ENCODE peak calls at places on chromosomes 2 and 18, in six cellular contexts. B is K562, D is GM23338, O is HepG2, F is GM12878, R is SK-N-SH. A is an unnamed sample.

GRCh38 chr2:31413876-31414550 is 529 bp downstream of the XDH start:
- DNase-seq in B (peak), D (peak), O (no peak), F (no peak), R (peak), A (no peak)

GRCh38 chr2:197806317-197806633 is 1.9 kb downstream of the PLCL1 start:
- DNase-seq in B (no peak), D (no peak), O (no peak), F (no peak), R (no peak), A (no peak)

GRCh38 chr2:140918426-140918825 is 1212.4 kb downstream of the LRP1B start:
- DNase-seq in B (no peak), D (no peak), O (no peak), F (no peak), R (no peak), A (no peak)

GRCh38 chr2:134110532-134110931 is 143.3 kb upstream of the MGAT5 start:
- DNase-seq in B (no peak), D (no peak), O (no peak), F (no peak), R (no peak), A (no peak)

GRCh38 chr18:73879771-73880170 is 267.9 kb downstream of the FBXO15 start:
- DNase-seq in B (no peak), D (no peak), O (no peak), F (no peak), R (no peak), A (no peak)

GRCh38 chr2:225274751-225275150 is 124.8 kb upstream of the NYAP2 start:
- DNase-seq in B (no peak), D (no peak), O (no peak), F (no peak), R (peak), A (no peak)

GRCh38 chr2:238286095-238286494 is 2.3 kb downstream of the PER2 start:
- DNase-seq in B (no peak), D (no peak), O (no peak), F (no peak), R (no peak), A (no peak)

GRCh38 chr2:13001408-13001807 is 284.7 kb downstream of the TRIB2 start:
- DNase-seq in B (no peak), D (no peak), O (no peak), F (no peak), R (no peak), A (no peak)

GRCh38 chr2:21362101-21362500 is 238.3 kb downstream of the TDRD15 start:
- DNase-seq in B (no peak), D (no peak), O (no peak), F (no peak), R (no peak), A (no peak)

GRCh38 chr2:174717916-174718315 is 46.4 kb downstream of the CHRNA1 start:
- DNase-seq in B (no peak), D (no peak), O (no peak), F (no peak), R (no peak), A (no peak)

GRCh38 chr2:21643180-21643579 is 519.4 kb downstream of the TDRD15 start:
- DNase-seq in B (no peak), D (no peak), O (no peak), F (no peak), R (no peak), A (no peak)

GRCh38 chr2:7045601-7046590 is 128.7 kb downstream of the RNF144A start:
- DNase-seq in B (no peak), D (no peak), O (no peak), F (no peak), R (no peak), A (no peak)

GRCh38 chr2:100000915-100001707 is 141.3 kb downstream of the AFF3 start:
- DNase-seq in B (no peak), D (no peak), O (no peak), F (no peak), R (no peak), A (no peak)

GRCh38 chr18:74773171-74773624 is 175.5 kb downstream of the ZNF407 start:
- DNase-seq in B (no peak), D (no peak), O (no peak), F (peak), R (no peak), A (no peak)

GRCh38 chr2:9740382-9741040 is 102.8 kb upstream of the TAF1B start:
- DNase-seq in B (no peak), D (no peak), O (no peak), F (no peak), R (no peak), A (no peak)

GRCh38 chr2:79935771-79936657 is 368.5 kb downstream of the LRRTM1 start:
- DNase-seq in B (peak), D (peak), O (peak), F (no peak), R (peak), A (no peak)

GRCh38 chr2:45469314-45470099 is 141.6 kb downstream of the SRBD1 start:
- DNase-seq in B (no peak), D (no peak), O (peak), F (no peak), R (no peak), A (no peak)
- TF ChIP-seq REST in B (no peak), D (no peak), O (no peak), F (no peak), R (no peak), A (no peak)

GRCh38 chr2:145750074-145750473 is 1230.2 kb upstream of the ZEB2 start:
- DNase-seq in B (no peak), D (no peak), O (no peak), F (no peak), R (no peak), A (no peak)
- H3K27ac ChIP-seq in B (peak), D (no peak), O (no peak), F (no peak), R (no peak), A (no peak)

DNA sequence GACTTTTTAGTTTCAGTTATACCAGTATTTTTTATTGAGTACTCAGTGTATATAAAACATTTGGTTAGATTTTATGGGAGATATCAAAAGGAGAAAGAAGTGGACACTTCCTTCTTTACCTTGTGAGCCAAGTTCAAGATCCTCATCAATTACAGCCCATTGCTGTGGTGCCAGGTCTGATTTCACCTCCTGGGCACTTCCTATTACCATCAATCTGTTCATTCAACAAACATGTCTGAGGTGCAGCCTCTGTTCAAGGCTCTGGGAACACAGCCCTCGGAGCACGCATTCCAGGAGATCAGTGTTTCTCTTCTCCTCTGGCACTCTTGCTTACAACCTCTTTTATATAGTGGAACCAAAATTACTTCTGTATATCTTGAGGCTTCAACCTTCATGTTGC is 171.4 kb upstream of the ALPP start:
- DNase-seq in B (no peak), D (no peak), O (no peak), F (no peak), R (no peak), A (no peak)
- H2AFZ ChIP-seq in B (no peak), D (no peak), O (no peak), F (no peak), R (no peak), A (no peak)

DNA sequence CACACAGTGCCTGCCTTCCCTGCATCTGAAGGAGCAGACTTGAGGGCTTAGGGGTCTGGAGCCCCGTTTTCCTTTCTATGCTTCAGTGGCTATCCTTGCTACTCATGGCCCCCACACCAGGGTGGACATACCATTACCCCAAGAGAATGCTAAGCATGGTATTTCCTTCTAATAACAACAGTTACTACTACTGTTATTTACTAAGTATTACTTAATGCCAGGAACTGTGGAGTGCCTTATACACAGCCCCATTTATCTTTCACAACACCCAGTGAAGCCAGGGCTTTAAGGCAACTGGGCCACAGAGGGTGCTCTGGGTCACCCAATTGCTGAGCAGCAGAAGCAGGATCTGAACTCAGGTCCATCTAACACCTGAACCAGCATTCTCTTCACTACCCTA is 5.8 kb upstream of the PAX8 start:
- DNase-seq in B (no peak), D (no peak), O (no peak), F (no peak), R (no peak), A (no peak)
- TF ChIP-seq REST in B (no peak), D (no peak), O (no peak), F (no peak), R (no peak), A (no peak)

DNA sequence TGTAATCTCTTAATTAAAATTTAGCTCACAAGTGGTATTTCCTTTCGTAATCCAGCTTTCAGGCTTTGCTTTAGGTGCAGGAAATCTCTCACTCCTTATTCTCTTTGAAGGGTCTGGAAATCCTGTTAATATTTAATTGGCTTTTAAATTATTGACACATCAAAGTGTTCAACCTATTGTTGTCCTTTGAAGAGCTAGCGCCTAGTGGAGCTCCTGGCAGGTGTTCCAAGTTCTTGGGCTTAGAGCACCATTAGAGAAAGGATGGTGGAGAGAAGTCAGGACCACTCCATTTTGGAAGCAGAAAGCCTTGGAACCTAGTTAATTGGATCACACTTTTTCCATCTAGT is 92.4 kb downstream of the CABLES1 start:
- DNase-seq in B (no peak), D (no peak), O (peak), F (no peak), R (no peak), A (no peak)
- H3K27ac ChIP-seq in B (no peak), D (no peak), O (no peak), F (peak), R (peak), A (no peak)

GRCh38 chr2:11829947-11830707 is 83.7 kb downstream of the LPIN1 start:
- DNase-seq in B (peak), D (peak), O (peak), F (peak), R (peak), A (peak)
- H2AFZ ChIP-seq in B (peak), D (peak), O (peak), F (peak), R (peak), A (peak)

A was measured in HCT116.